ENCODE peak calls at places on chromosome 3, in nine cellular contexts. One of them, this sample, is unnamed. For H3K4me1, the result is how much of the 10 kb centered on the place peaks cover.

GRCh38 chr3:16372362-16373269 is 107.6 kb downstream of the OXNAD1 start:
- DNase-seq in GM23248: peak
- DNase-seq in uterus: peak
- DNase-seq in SJCRH30: no peak
- DNase-seq in hepatocyte: no peak
- DNase-seq in Karpas-422: peak
- DNase-seq in right cardiac atrium: no peak
- DNase-seq in CD8-positive, alpha-beta memory T cell: no peak
- DNase-seq in heart left ventricle: no peak
- DNase-seq in this sample: no peak

GRCh38 chr3:51004235-51004634 is 329.5 kb downstream of the DOCK3 start:
- DNase-seq in GM23248: no peak
- DNase-seq in uterus: no peak
- DNase-seq in SJCRH30: no peak
- DNase-seq in hepatocyte: no peak
- DNase-seq in Karpas-422: no peak
- DNase-seq in right cardiac atrium: no peak
- DNase-seq in CD8-positive, alpha-beta memory T cell: no peak
- DNase-seq in heart left ventricle: no peak
- DNase-seq in this sample: no peak

GRCh38 chr3:189108032-189108431 is 63.7 kb upstream of the TPRG1 start:
- DNase-seq in GM23248: peak
- DNase-seq in uterus: no peak
- DNase-seq in SJCRH30: no peak
- DNase-seq in hepatocyte: peak
- DNase-seq in Karpas-422: no peak
- DNase-seq in right cardiac atrium: no peak
- DNase-seq in CD8-positive, alpha-beta memory T cell: no peak
- DNase-seq in heart left ventricle: no peak
- DNase-seq in this sample: peak

GRCh38 chr3:34882764-34883163 is 756.6 kb upstream of the ARPP21 start:
- DNase-seq in GM23248: no peak
- DNase-seq in uterus: no peak
- DNase-seq in SJCRH30: peak
- DNase-seq in hepatocyte: no peak
- DNase-seq in Karpas-422: peak
- DNase-seq in right cardiac atrium: no peak
- DNase-seq in CD8-positive, alpha-beta memory T cell: no peak
- DNase-seq in heart left ventricle: no peak
- DNase-seq in this sample: peak

GRCh38 chr3:156135921-156136655 is 15.7 kb downstream of the KCNAB1 start:
- DNase-seq in GM23248: no peak
- DNase-seq in uterus: no peak
- DNase-seq in SJCRH30: peak
- DNase-seq in hepatocyte: no peak
- DNase-seq in Karpas-422: no peak
- DNase-seq in right cardiac atrium: no peak
- DNase-seq in CD8-positive, alpha-beta memory T cell: no peak
- DNase-seq in heart left ventricle: no peak
- DNase-seq in this sample: peak

GRCh38 chr3:114567774-114568173 is 273.9 kb downstream of the TIGIT start:
- DNase-seq in GM23248: no peak
- DNase-seq in uterus: no peak
- DNase-seq in SJCRH30: no peak
- DNase-seq in hepatocyte: peak
- DNase-seq in Karpas-422: no peak
- DNase-seq in right cardiac atrium: no peak
- DNase-seq in CD8-positive, alpha-beta memory T cell: no peak
- DNase-seq in heart left ventricle: no peak
- DNase-seq in this sample: no peak

GRCh38 chr3:142850395-142851023 is 38.4 kb downstream of the PCOLCE2 start:
- DNase-seq in GM23248: peak
- DNase-seq in uterus: no peak
- DNase-seq in SJCRH30: peak
- DNase-seq in hepatocyte: peak
- DNase-seq in Karpas-422: no peak
- DNase-seq in right cardiac atrium: no peak
- DNase-seq in CD8-positive, alpha-beta memory T cell: no peak
- DNase-seq in heart left ventricle: peak
- DNase-seq in this sample: no peak

GRCh38 chr3:187809979-187810568 is 64.8 kb upstream of the BCL6 start:
- DNase-seq in GM23248: no peak
- DNase-seq in uterus: no peak
- DNase-seq in SJCRH30: no peak
- DNase-seq in hepatocyte: no peak
- DNase-seq in Karpas-422: no peak
- DNase-seq in right cardiac atrium: no peak
- DNase-seq in CD8-positive, alpha-beta memory T cell: no peak
- DNase-seq in heart left ventricle: no peak
- DNase-seq in this sample: no peak

GRCh38 chr3:190183121-190183520 is 62.4 kb upstream of the P3H2 start:
- DNase-seq in GM23248: peak
- DNase-seq in uterus: no peak
- DNase-seq in SJCRH30: peak
- DNase-seq in hepatocyte: peak
- DNase-seq in Karpas-422: no peak
- DNase-seq in right cardiac atrium: no peak
- DNase-seq in CD8-positive, alpha-beta memory T cell: no peak
- DNase-seq in heart left ventricle: no peak
- DNase-seq in this sample: no peak

GRCh38 chr3:42572278-42572677 is 9.5 kb downstream of the SEC22C start:
- DNase-seq in GM23248: peak
- DNase-seq in uterus: no peak
- DNase-seq in SJCRH30: peak
- DNase-seq in hepatocyte: peak
- DNase-seq in Karpas-422: peak
- DNase-seq in right cardiac atrium: no peak
- DNase-seq in CD8-positive, alpha-beta memory T cell: no peak
- DNase-seq in heart left ventricle: no peak
- DNase-seq in this sample: peak

GRCh38 chr3:66338927-66339326 is 118.1 kb downstream of the SLC25A26 start:
- DNase-seq in GM23248: peak
- DNase-seq in uterus: no peak
- DNase-seq in SJCRH30: no peak
- DNase-seq in hepatocyte: no peak
- DNase-seq in Karpas-422: no peak
- DNase-seq in right cardiac atrium: no peak
- DNase-seq in CD8-positive, alpha-beta memory T cell: no peak
- DNase-seq in heart left ventricle: no peak
- DNase-seq in this sample: no peak

GRCh38 chr3:141625506-141625905 is 112.6 kb upstream of the RNF7 start:
- DNase-seq in GM23248: peak
- DNase-seq in uterus: no peak
- DNase-seq in SJCRH30: no peak
- DNase-seq in hepatocyte: no peak
- DNase-seq in Karpas-422: no peak
- DNase-seq in right cardiac atrium: no peak
- DNase-seq in CD8-positive, alpha-beta memory T cell: no peak
- DNase-seq in heart left ventricle: no peak
- DNase-seq in this sample: no peak

GRCh38 chr3:38140326-38141172 is 2.1 kb downstream of the MYD88 start:
- DNase-seq in GM23248: no peak
- DNase-seq in uterus: no peak
- DNase-seq in SJCRH30: no peak
- DNase-seq in hepatocyte: no peak
- DNase-seq in Karpas-422: no peak
- DNase-seq in right cardiac atrium: peak
- DNase-seq in CD8-positive, alpha-beta memory T cell: no peak
- DNase-seq in heart left ventricle: no peak
- DNase-seq in this sample: no peak

GRCh38 chr3:150744041-150745026 is 18.6 kb downstream of the SIAH2 start:
- DNase-seq in GM23248: no peak
- DNase-seq in uterus: no peak
- DNase-seq in SJCRH30: no peak
- DNase-seq in hepatocyte: no peak
- DNase-seq in Karpas-422: no peak
- DNase-seq in right cardiac atrium: no peak
- DNase-seq in CD8-positive, alpha-beta memory T cell: no peak
- DNase-seq in heart left ventricle: no peak
- DNase-seq in this sample: no peak

GRCh38 chr3:150742141-150742523 is 20.8 kb downstream of the SIAH2 start:
- DNase-seq in GM23248: no peak
- DNase-seq in uterus: no peak
- DNase-seq in SJCRH30: no peak
- DNase-seq in hepatocyte: no peak
- DNase-seq in Karpas-422: no peak
- DNase-seq in right cardiac atrium: no peak
- DNase-seq in CD8-positive, alpha-beta memory T cell: no peak
- DNase-seq in heart left ventricle: no peak
- DNase-seq in this sample: no peak

GRCh38 chr3:150741497-150742140 is 21.4 kb downstream of the SIAH2 start:
- DNase-seq in GM23248: no peak
- DNase-seq in uterus: no peak
- DNase-seq in SJCRH30: no peak
- DNase-seq in hepatocyte: no peak
- DNase-seq in Karpas-422: no peak
- DNase-seq in right cardiac atrium: no peak
- DNase-seq in CD8-positive, alpha-beta memory T cell: no peak
- DNase-seq in heart left ventricle: no peak
- DNase-seq in this sample: no peak

GRCh38 chr3:150742679-150743078 is 20.3 kb downstream of the SIAH2 start:
- DNase-seq in GM23248: no peak
- DNase-seq in uterus: no peak
- DNase-seq in SJCRH30: no peak
- DNase-seq in hepatocyte: no peak
- DNase-seq in Karpas-422: no peak
- DNase-seq in right cardiac atrium: no peak
- DNase-seq in CD8-positive, alpha-beta memory T cell: no peak
- DNase-seq in heart left ventricle: no peak
- DNase-seq in this sample: no peak

DNA sequence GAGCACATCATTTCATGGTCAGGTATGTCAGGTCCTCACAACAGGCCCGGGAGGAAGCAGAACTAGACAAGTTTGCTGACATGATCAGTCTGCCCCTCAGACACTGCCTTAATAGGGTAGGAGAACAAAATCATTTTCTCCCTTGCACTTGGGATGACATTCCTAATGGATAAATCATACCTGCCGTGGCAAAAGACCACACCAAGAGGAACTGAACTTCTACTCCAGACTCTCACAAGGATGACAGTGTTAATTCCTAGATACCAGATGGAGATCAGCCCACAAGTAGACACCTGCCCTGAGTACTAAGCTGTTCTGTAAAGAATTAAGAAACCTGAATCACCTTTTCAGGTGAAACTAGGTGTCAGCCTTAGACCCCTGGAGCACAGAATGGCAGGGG is 19.5 kb downstream of the SIAH2 start:
- DNase-seq in GM23248: peak
- DNase-seq in uterus: no peak
- DNase-seq in SJCRH30: no peak
- DNase-seq in hepatocyte: no peak
- DNase-seq in Karpas-422: no peak
- DNase-seq in right cardiac atrium: no peak
- DNase-seq in CD8-positive, alpha-beta memory T cell: no peak
- DNase-seq in heart left ventricle: no peak
- DNase-seq in this sample: no peak
- H3K4me1 ChIP-seq in GM23248: under half
- H3K4me1 ChIP-seq in uterus: under half
- H3K4me1 ChIP-seq in SJCRH30: under half
- H3K4me1 ChIP-seq in hepatocyte: under half
- H3K4me1 ChIP-seq in Karpas-422: half or more
- H3K4me1 ChIP-seq in right cardiac atrium: under half
- H3K4me1 ChIP-seq in CD8-positive, alpha-beta memory T cell: under half
- H3K4me1 ChIP-seq in heart left ventricle: under half
- H3K4me1 ChIP-seq in this sample: under half

GRCh38 chr3:118228151-118228550 is 806.5 kb downstream of the IGSF11 start:
- DNase-seq in GM23248: no peak
- DNase-seq in uterus: no peak
- DNase-seq in SJCRH30: no peak
- DNase-seq in hepatocyte: no peak
- DNase-seq in Karpas-422: no peak
- DNase-seq in right cardiac atrium: no peak
- DNase-seq in CD8-positive, alpha-beta memory T cell: no peak
- DNase-seq in heart left ventricle: no peak
- DNase-seq in this sample: no peak
- H3K4me3 ChIP-seq in GM23248: no peak
- H3K4me3 ChIP-seq in uterus: no peak
- H3K4me3 ChIP-seq in SJCRH30: no peak
- H3K4me3 ChIP-seq in hepatocyte: no peak
- H3K4me3 ChIP-seq in Karpas-422: no peak
- H3K4me3 ChIP-seq in right cardiac atrium: no peak
- H3K4me3 ChIP-seq in CD8-positive, alpha-beta memory T cell: no peak
- H3K4me3 ChIP-seq in heart left ventricle: no peak
- H3K4me3 ChIP-seq in this sample: no peak

DNA sequence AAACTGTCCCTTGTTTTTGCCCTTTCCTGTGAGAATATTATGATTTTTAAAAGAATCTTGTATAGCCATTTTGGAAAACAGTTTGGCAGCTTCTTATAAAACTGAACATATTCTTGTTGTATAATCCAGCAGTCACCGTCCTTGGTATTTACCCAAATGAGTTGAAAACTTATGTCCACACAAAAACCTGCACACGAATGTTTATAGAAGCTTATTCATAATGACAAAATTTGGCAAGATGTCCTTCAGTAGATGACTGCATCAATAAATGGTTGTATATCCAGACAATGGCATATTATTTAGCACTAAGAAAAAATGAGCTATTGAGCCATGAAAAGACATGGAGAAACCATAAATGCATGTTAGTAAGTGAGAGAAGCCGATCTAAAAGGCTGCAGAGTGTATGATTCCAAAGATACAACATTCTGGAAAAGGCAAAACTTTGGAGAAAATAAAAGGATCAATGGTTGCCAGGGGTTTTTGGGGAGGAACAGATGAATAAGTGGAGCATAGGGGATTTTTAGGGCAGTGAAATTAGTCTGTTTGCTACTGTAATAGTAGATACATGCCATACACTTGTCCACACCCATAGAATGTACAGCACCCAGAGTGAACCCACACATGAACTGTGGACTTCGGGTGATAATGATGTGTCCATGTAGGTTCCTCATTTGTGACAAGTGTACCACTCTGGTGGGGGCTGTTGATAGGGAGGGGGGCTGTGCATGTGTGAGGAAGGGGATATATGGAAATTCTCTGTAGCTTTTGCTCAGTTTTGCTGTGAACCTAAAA is 31.7 kb downstream of the LIMD1 start:
- DNase-seq in GM23248: peak
- DNase-seq in uterus: no peak
- DNase-seq in SJCRH30: no peak
- DNase-seq in hepatocyte: no peak
- DNase-seq in Karpas-422: no peak
- DNase-seq in right cardiac atrium: no peak
- DNase-seq in CD8-positive, alpha-beta memory T cell: no peak
- DNase-seq in heart left ventricle: no peak
- DNase-seq in this sample: no peak
- H3K4me1 ChIP-seq in GM23248: under half
- H3K4me1 ChIP-seq in uterus: under half
- H3K4me1 ChIP-seq in SJCRH30: under half
- H3K4me1 ChIP-seq in hepatocyte: under half
- H3K4me1 ChIP-seq in Karpas-422: under half
- H3K4me1 ChIP-seq in right cardiac atrium: under half
- H3K4me1 ChIP-seq in CD8-positive, alpha-beta memory T cell: under half
- H3K4me1 ChIP-seq in heart left ventricle: under half
- H3K4me1 ChIP-seq in this sample: under half

DNA sequence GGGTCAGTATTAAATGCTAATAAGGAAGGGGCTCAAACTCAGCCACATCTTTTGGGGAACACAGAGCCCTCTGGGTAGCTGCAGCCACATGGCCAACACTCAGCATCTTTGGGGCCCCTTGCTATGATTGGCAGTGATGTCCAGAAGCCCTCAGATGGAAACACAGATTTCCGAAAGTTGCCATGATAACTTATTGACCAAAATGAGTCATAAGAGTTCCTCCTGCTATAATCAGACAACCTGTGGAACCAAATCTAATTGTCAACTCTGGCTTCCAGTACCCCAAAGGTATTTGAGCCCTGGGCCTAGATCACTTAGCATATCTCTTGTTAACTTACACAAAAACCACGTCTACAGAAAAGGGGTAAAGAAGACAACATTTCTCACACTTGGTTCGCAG is 392.2 kb downstream of the KCNH8 start:
- DNase-seq in GM23248: no peak
- DNase-seq in uterus: no peak
- DNase-seq in SJCRH30: no peak
- DNase-seq in hepatocyte: no peak
- DNase-seq in Karpas-422: no peak
- DNase-seq in right cardiac atrium: no peak
- DNase-seq in CD8-positive, alpha-beta memory T cell: no peak
- DNase-seq in heart left ventricle: no peak
- DNase-seq in this sample: no peak
- H3K4me3 ChIP-seq in GM23248: no peak
- H3K4me3 ChIP-seq in uterus: no peak
- H3K4me3 ChIP-seq in SJCRH30: no peak
- H3K4me3 ChIP-seq in hepatocyte: no peak
- H3K4me3 ChIP-seq in Karpas-422: no peak
- H3K4me3 ChIP-seq in right cardiac atrium: no peak
- H3K4me3 ChIP-seq in CD8-positive, alpha-beta memory T cell: no peak
- H3K4me3 ChIP-seq in heart left ventricle: no peak
- H3K4me3 ChIP-seq in this sample: no peak